ENCODE peak calls at places on chromosomes 3 and 15, in six cellular contexts. One of them, this sample, is unnamed.

GRCh38 chr15:66682246-66682645 is 19.8 kb upstream of the SMAD6 start:
- DNase-seq in heart left ventricle: no peak
- DNase-seq in ovary: no peak
- DNase-seq in esophagus squamous epithelium: no peak
- DNase-seq in spleen: no peak
- DNase-seq in uterus: no peak
- DNase-seq in this sample: no peak

GRCh38 chr3:190338717-190339116 is 16.5 kb upstream of the CLDN1 start:
- DNase-seq in heart left ventricle: no peak
- DNase-seq in esophagus squamous epithelium: no peak
- DNase-seq in ovary: no peak
- DNase-seq in spleen: no peak
- DNase-seq in uterus: no peak
- DNase-seq in this sample: peak

GRCh38 chr15:51793521-51793920 is 35.9 kb upstream of the TMOD3 start:
- DNase-seq in uterus: peak
- DNase-seq in spleen: no peak
- DNase-seq in heart left ventricle: peak
- DNase-seq in ovary: peak
- DNase-seq in esophagus squamous epithelium: no peak
- DNase-seq in this sample: no peak

GRCh38 chr3:193780810-193781472 is 187.9 kb downstream of the OPA1 start:
- DNase-seq in heart left ventricle: peak
- DNase-seq in esophagus squamous epithelium: no peak
- DNase-seq in uterus: peak
- DNase-seq in spleen: peak
- DNase-seq in ovary: peak
- DNase-seq in this sample: peak

GRCh38 chr3:143979041-143979440 is 7.4 kb downstream of the DIPK2A start:
- DNase-seq in spleen: no peak
- DNase-seq in heart left ventricle: no peak
- DNase-seq in ovary: no peak
- DNase-seq in esophagus squamous epithelium: no peak
- DNase-seq in uterus: no peak
- DNase-seq in this sample: no peak

GRCh38 chr3:109806929-109807328 is 469.6 kb upstream of the DPPA4 start:
- DNase-seq in heart left ventricle: no peak
- DNase-seq in esophagus squamous epithelium: no peak
- DNase-seq in uterus: no peak
- DNase-seq in ovary: no peak
- DNase-seq in spleen: no peak
- DNase-seq in this sample: no peak

GRCh38 chr3:132347095-132347494 is 29.9 kb downstream of the ACP3 start:
- DNase-seq in esophagus squamous epithelium: no peak
- DNase-seq in uterus: no peak
- DNase-seq in heart left ventricle: no peak
- DNase-seq in ovary: no peak
- DNase-seq in spleen: no peak
- DNase-seq in this sample: no peak

GRCh38 chr3:115885621-115886020 is 262.3 kb downstream of the GAP43 start:
- DNase-seq in heart left ventricle: no peak
- DNase-seq in uterus: no peak
- DNase-seq in spleen: no peak
- DNase-seq in ovary: no peak
- DNase-seq in esophagus squamous epithelium: no peak
- DNase-seq in this sample: no peak

GRCh38 chr3:69999191-70000027 is at the start of gene SAMMSON:
- DNase-seq in ovary: peak
- DNase-seq in uterus: peak
- DNase-seq in esophagus squamous epithelium: no peak
- DNase-seq in heart left ventricle: peak
- DNase-seq in spleen: no peak
- DNase-seq in this sample: no peak

GRCh38 chr3:74409066-74409465 is 205.4 kb downstream of the CNTN3 start:
- DNase-seq in ovary: no peak
- DNase-seq in spleen: no peak
- DNase-seq in heart left ventricle: no peak
- DNase-seq in uterus: no peak
- DNase-seq in esophagus squamous epithelium: no peak
- DNase-seq in this sample: no peak

GRCh38 chr3:32460031-32460749 is 42.5 kb downstream of the CMTM6 start:
- DNase-seq in heart left ventricle: no peak
- DNase-seq in spleen: peak
- DNase-seq in esophagus squamous epithelium: no peak
- DNase-seq in ovary: no peak
- DNase-seq in uterus: no peak
- DNase-seq in this sample: no peak

GRCh38 chr3:72587282-72587681 is 261.0 kb downstream of the SHQ1 start:
- DNase-seq in spleen: no peak
- DNase-seq in uterus: no peak
- DNase-seq in esophagus squamous epithelium: no peak
- DNase-seq in heart left ventricle: no peak
- DNase-seq in ovary: no peak
- DNase-seq in this sample: no peak
- TF ChIP-seq CTCF in spleen: no peak
- TF ChIP-seq CTCF in uterus: no peak
- TF ChIP-seq CTCF in esophagus squamous epithelium: no peak
- TF ChIP-seq CTCF in heart left ventricle: no peak
- TF ChIP-seq CTCF in ovary: no peak
- TF ChIP-seq CTCF in this sample: no peak

DNA sequence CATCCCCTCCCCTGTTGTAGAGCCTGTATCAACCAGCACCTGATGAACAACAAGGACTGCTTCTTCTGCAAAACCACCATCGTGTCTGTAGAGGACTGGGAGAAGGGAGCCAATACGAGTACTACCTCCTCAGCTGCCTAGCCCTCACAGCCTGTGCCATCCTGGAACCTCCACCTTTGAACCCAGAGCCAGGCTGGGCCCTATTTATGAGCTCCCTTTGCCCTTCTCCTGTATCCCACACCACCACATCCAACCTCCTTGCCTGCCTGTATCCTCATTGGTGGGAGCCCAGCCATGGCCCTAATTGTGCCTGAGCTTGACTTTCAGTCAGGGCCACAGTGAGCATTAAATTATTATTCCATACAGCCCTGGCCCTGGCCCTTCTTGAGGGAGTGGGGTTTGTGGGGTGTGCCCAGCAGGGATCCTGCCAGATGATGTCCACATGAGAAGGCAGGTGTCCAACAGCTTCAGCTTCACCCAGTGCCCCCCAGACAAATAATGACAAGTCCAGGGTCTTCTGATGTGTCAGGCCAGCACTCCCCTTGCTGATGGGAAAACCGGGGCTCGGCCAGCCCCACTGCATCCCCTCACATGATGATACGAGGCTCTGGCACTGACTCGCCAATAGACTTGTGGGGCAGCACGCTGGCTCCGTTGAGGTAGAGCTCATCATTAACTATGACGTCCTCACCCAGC is 1.8 kb upstream of the AMIGO3 start:
- DNase-seq in ovary: no peak
- DNase-seq in uterus: peak
- DNase-seq in heart left ventricle: peak
- DNase-seq in esophagus squamous epithelium: no peak
- DNase-seq in spleen: no peak
- DNase-seq in this sample: peak
- TF ChIP-seq POLR2A in ovary: no peak
- TF ChIP-seq POLR2A in uterus: no peak
- TF ChIP-seq POLR2A in heart left ventricle: no peak
- TF ChIP-seq POLR2A in esophagus squamous epithelium: no peak
- TF ChIP-seq POLR2A in spleen: no peak
- TF ChIP-seq POLR2A in this sample: no peak

GRCh38 chr15:68749365-68750141 is 71.1 kb downstream of the ANP32A start:
- DNase-seq in ovary: no peak
- DNase-seq in esophagus squamous epithelium: no peak
- DNase-seq in spleen: no peak
- DNase-seq in heart left ventricle: no peak
- DNase-seq in uterus: no peak
- DNase-seq in this sample: no peak
- TF ChIP-seq CTCF in ovary: no peak
- TF ChIP-seq CTCF in esophagus squamous epithelium: no peak
- TF ChIP-seq CTCF in spleen: no peak
- TF ChIP-seq CTCF in heart left ventricle: no peak
- TF ChIP-seq CTCF in uterus: no peak
- TF ChIP-seq CTCF in this sample: no peak

DNA sequence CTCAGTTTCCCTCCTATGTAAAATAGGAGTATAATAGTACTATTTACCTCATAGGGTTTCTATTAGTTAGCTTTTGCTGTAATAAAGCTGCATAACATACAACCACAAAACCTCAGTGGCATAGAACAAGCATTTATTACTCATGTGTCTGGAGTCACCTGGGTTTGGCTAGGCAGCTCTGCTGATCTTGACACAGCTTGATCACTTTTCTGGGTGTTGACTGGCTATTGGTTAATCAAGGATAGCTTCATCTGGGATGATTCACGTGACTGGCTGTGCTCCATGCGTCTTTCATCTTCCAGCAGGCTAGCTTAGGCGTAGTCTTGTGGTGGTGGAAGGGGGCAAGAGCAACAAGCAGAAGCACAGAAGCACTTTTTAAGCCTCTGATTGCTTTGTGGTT is 112.6 kb downstream of the SQOR start:
- DNase-seq in ovary: no peak
- DNase-seq in uterus: no peak
- DNase-seq in heart left ventricle: no peak
- DNase-seq in esophagus squamous epithelium: no peak
- DNase-seq in spleen: no peak
- DNase-seq in this sample: no peak
- TF ChIP-seq POLR2A in ovary: no peak
- TF ChIP-seq POLR2A in uterus: no peak
- TF ChIP-seq POLR2A in heart left ventricle: no peak
- TF ChIP-seq POLR2A in esophagus squamous epithelium: no peak
- TF ChIP-seq POLR2A in spleen: no peak
- TF ChIP-seq POLR2A in this sample: no peak